ENCODE peak calls at places on chromosome 18, in six cellular contexts. U is fibroblast of villous mesenchyme; D is Daoy; V is activated CD4-positive, CD25-positive, alpha-beta regulatory T cell treated with anti-CD3 and anti-CD28 coated beads, Interleukin-2, amount 50 U/mL, for 72 hours; M is HTR-8/SVneo; T is stimulated activated naive B cell treated with anti-CD40 and anti-IgM and Interleukin-4, amounts not matched to agents 10 μg/mL and 1 μg/mL and 100 μg/mL, for 72 hours. C is an unnamed sample.
A peak's percentile ranks its signal among the peaks of the same experiment; 100 is the strongest.

GRCh38 chr18:53153281-53153680 is 813.3 kb downstream of the DCC start:
- DNase-seq in T (no peak), V (no peak), U (no peak), D (no peak), M (no peak), C (peak; percentile 4)

GRCh38 chr18:56861244-56861643 is 210.1 kb downstream of the WDR7 start:
- DNase-seq in M (no peak), T (no peak), V (no peak), U (no peak), D (no peak), C (no peak)

GRCh38 chr18:61785588-61785987 is 107.2 kb downstream of the RNF152 start:
- DNase-seq in U (no peak), D (no peak), V (no peak), T (no peak), M (no peak), C (no peak)

GRCh38 chr18:35912332-35912731 is 60.1 kb upstream of the RMP24 start:
- DNase-seq in V (no peak), D (no peak), U (no peak), T (no peak), M (no peak), C (no peak)

GRCh38 chr18:35581555-35582309 is at the start of gene GALNT1:
- DNase-seq in U (peak; percentile 12), T (peak; percentile 17), M (no peak), V (peak; percentile 45), D (peak; percentile 23), C (no peak)

GRCh38 chr18:48934708-48935432 is 15.9 kb downstream of the SMAD7 start:
- DNase-seq in M (no peak), D (no peak), V (no peak), U (peak; percentile 60), T (no peak), C (no peak)

GRCh38 chr18:65221736-65222135 is 529.1 kb upstream of the CDH7 start:
- DNase-seq in D (no peak), T (no peak), U (no peak), V (no peak), M (no peak), C (no peak)

GRCh38 chr18:23835076-23835475 is 145.8 kb downstream of the LAMA3 start:
- DNase-seq in T (no peak), U (peak; percentile 37), D (no peak), M (no peak), V (no peak), C (peak; percentile 40)

GRCh38 chr18:61869631-61870030 is 23.2 kb downstream of the RNF152 start:
- DNase-seq in T (no peak), M (no peak), U (peak; percentile 74), V (no peak), D (no peak), C (no peak)

GRCh38 chr18:24677011-24677410 is 216.6 kb downstream of the HRH4 start:
- DNase-seq in V (no peak), M (no peak), U (no peak), D (no peak), T (no peak), C (peak; percentile 4)

GRCh38 chr18:24530630-24531111 is 70.2 kb downstream of the HRH4 start:
- DNase-seq in D (peak; percentile 69), U (peak; percentile 25), T (no peak), V (no peak), M (peak; percentile 19), C (peak; percentile 69)

GRCh38 chr18:36296591-36297418 is 708 bp upstream of the FHOD3 start:
- DNase-seq in V (no peak), T (no peak), U (peak; percentile 62), D (peak; percentile 80), M (peak; percentile 33), C (peak; percentile 85)

GRCh38 chr18:42798606-42799005 is 316.9 kb downstream of the RIT2 start:
- DNase-seq in M (no peak), D (no peak), V (no peak), T (no peak), U (no peak), C (no peak)

GRCh38 chr18:39675916-39676315 is 2110.3 kb upstream of the CELF4 start:
- DNase-seq in V (no peak), U (peak; percentile 30), M (no peak), T (no peak), D (no peak), C (no peak)

GRCh38 chr18:33839452-33840225 is 261.6 kb downstream of the ASXL3 start:
- DNase-seq in M (no peak), U (peak; percentile 52), V (no peak), T (no peak), D (peak; percentile 53), C (peak; percentile 47)

GRCh38 chr18:78363556-78363955 is 616.1 kb upstream of the SALL3 start:
- DNase-seq in D (no peak), V (no peak), U (no peak), T (no peak), M (no peak), C (no peak)

GRCh38 chr18:63440897-63441296 is 18.6 kb upstream of the VPS4B start:
- DNase-seq in V (no peak), U (no peak), T (no peak), M (no peak), D (no peak), C (no peak)

GRCh38 chr18:2948038-2948437 is 64.9 kb downstream of the LPIN2 start:
- DNase-seq in V (no peak), M (peak; percentile 26), T (no peak), U (peak; percentile 76), D (no peak), C (peak; percentile 28)

GRCh38 chr18:79458131-79458838 is 62.6 kb downstream of the NFATC1 start:
- DNase-seq in U (peak; percentile 91), V (no peak), D (peak; percentile 84), M (peak; percentile 74), T (no peak), C (peak; percentile 86)

GRCh38 chr18:79200546-79201268 is 131.5 kb downstream of the ATP9B start:
- DNase-seq in U (peak; percentile 25), V (peak; percentile 37), T (no peak), D (peak; percentile 37), M (no peak), C (peak; percentile 44)

GRCh38 chr18:8797206-8797605 is 91.8 kb downstream of the MTCL1 start:
- DNase-seq in U (peak; percentile 42), V (no peak), M (no peak), T (no peak), D (peak; percentile 9), C (peak; percentile 67)

GRCh38 chr18:10938241-10938640 is 211.1 kb downstream of the PIEZO2 start:
- DNase-seq in T (no peak), U (no peak), V (no peak), M (no peak), D (no peak), C (no peak)

GRCh38 chr18:313931-314330 is 46.1 kb upstream of the THOC1 start:
- DNase-seq in T (no peak), M (no peak), U (no peak), V (no peak), D (no peak), C (no peak)

GRCh38 chr18:61891874-61892273 is 933 bp downstream of the RNF152 start:
- DNase-seq in V (no peak), T (no peak), D (no peak), M (no peak), U (peak; percentile 18), C (no peak)

GRCh38 chr18:3688682-3689081 is 238.7 kb downstream of the TGIF1 start:
- DNase-seq in U (peak; percentile 91), V (no peak), T (no peak), M (peak; percentile 62), D (peak; percentile 68), C (peak; percentile 44)

GRCh38 chr18:62017618-62018017 is 124.8 kb upstream of the RNF152 start:
- DNase-seq in V (no peak), T (no peak), U (peak; percentile 57), D (no peak), M (no peak), C (no peak)

GRCh38 chr18:23281626-23282436 is 146.5 kb downstream of the CABLES1 start:
- DNase-seq in U (no peak), V (no peak), T (no peak), D (peak; percentile 69), M (peak; percentile 57), C (peak; percentile 40)

C was measured in HT1080.